ENCODE peak calls at places on chromosome 17, in six cellular contexts. E, K, R, Z, Y and V are unnamed samples. For H3K4me1, the result is how much of the 10 kb centered on the place peaks cover.

GRCh38 chr17:45409659-45410076 is 23.0 kb downstream of the ARHGAP27 start:
- DNase-seq in E (no peak), R (no peak), K (no peak), Z (no peak), Y (no peak), V (no peak)

GRCh38 chr17:50346313-50347086 is 574 bp downstream of the XYLT2 start:
- DNase-seq in Z (peak), R (no peak), K (peak), E (peak), Y (no peak), V (peak)

GRCh38 chr17:61414141-61414935 is 14.7 kb downstream of the TBX2 start:
- DNase-seq in E (peak), Z (peak), R (no peak), K (peak), Y (peak), V (no peak)

GRCh38 chr17:28397275-28397674 is 8.7 kb downstream of the SLC46A1 start:
- DNase-seq in R (no peak), Y (no peak), E (no peak), K (no peak), Z (no peak), V (no peak)

GRCh38 chr17:58315281-58315711 is 13.3 kb downstream of the TSPOAP1 start:
- DNase-seq in Z (peak), Y (no peak), K (no peak), R (no peak), E (no peak), V (no peak)

GRCh38 chr17:4908711-4909496 is 6.0 kb upstream of the CHRNE start:
- DNase-seq in R (peak), K (peak), Z (peak), E (peak), Y (peak), V (peak)

GRCh38 chr17:79812969-79813825 is 16.3 kb upstream of the CBX8 start:
- DNase-seq in Y (no peak), E (no peak), R (no peak), K (peak), Z (no peak), V (peak)

GRCh38 chr17:62860962-62861873 is 53.1 kb upstream of the MARCHF10 start:
- DNase-seq in K (no peak), E (no peak), R (no peak), Y (no peak), Z (no peak), V (no peak)

GRCh38 chr17:75159196-75160031 is 5.1 kb upstream of the JPT1 start:
- DNase-seq in K (no peak), E (no peak), Y (no peak), R (no peak), Z (peak), V (no peak)

GRCh38 chr17:75240394-75241142 is 20.8 kb downstream of the GGA3 start:
- DNase-seq in R (no peak), K (peak), E (no peak), Z (no peak), Y (no peak), V (no peak)

GRCh38 chr17:64192588-64192987 is 62.6 kb upstream of the ERN1 start:
- DNase-seq in Y (no peak), K (no peak), Z (no peak), R (no peak), E (no peak), V (no peak)

GRCh38 chr17:9875441-9875840 is 29.6 kb downstream of the RCVRN start:
- DNase-seq in K (no peak), Z (no peak), R (no peak), Y (no peak), E (no peak), V (no peak)

GRCh38 chr17:63646492-63646815 is 24.2 kb downstream of the MAP3K3 start:
- DNase-seq in Z (no peak), E (no peak), K (no peak), Y (no peak), R (no peak), V (no peak)

GRCh38 chr17:59503489-59503888 is 61.9 kb upstream of the DHX40 start:
- DNase-seq in K (no peak), R (no peak), E (no peak), Z (no peak), Y (no peak), V (no peak)

GRCh38 chr17:42844761-42845555 is 578 bp downstream of the AOC2 start:
- DNase-seq in K (no peak), R (no peak), E (no peak), Z (no peak), Y (no peak), V (no peak)

GRCh38 chr17:30344283-30345088 is 10.6 kb upstream of the TMIGD1 start:
- DNase-seq in R (no peak), E (peak), K (peak), Z (peak), Y (peak), V (peak)

GRCh38 chr17:58338907-58339774 is 10.5 kb upstream of the TSPOAP1 start:
- DNase-seq in Y (no peak), K (peak), R (no peak), Z (no peak), E (no peak), V (peak)

GRCh38 chr17:59754547-59754946 is 47.1 kb downstream of the VMP1 start:
- DNase-seq in Z (no peak), E (no peak), R (no peak), Y (no peak), K (peak), V (no peak)

GRCh38 chr17:13031718-13032350 is 14.0 kb upstream of the ELAC2 start:
- DNase-seq in R (peak), Z (peak), E (peak), K (peak), Y (no peak), V (peak)

GRCh38 chr17:34758747-34759146 is 179.4 kb downstream of the TMEM132E start:
- DNase-seq in K (no peak), R (no peak), E (no peak), Z (no peak), Y (no peak), V (no peak)

GRCh38 chr17:48770954-48771353 is 42.4 kb upstream of the HOXB13 start:
- DNase-seq in R (no peak), Z (no peak), Y (no peak), E (no peak), K (no peak), V (no peak)

GRCh38 chr17:74704536-74704935 is 8.2 kb downstream of the CD300LF start:
- DNase-seq in K (no peak), Y (no peak), Z (no peak), E (no peak), R (no peak), V (no peak)

GRCh38 chr17:18107061-18107460 is 1.5 kb upstream of the MYO15A start:
- DNase-seq in Y (no peak), K (no peak), E (no peak), R (no peak), Z (no peak), V (no peak)

GRCh38 chr17:18106211-18106610 is 2.3 kb upstream of the MYO15A start:
- DNase-seq in R (no peak), Y (no peak), Z (no peak), K (no peak), E (no peak), V (no peak)

GRCh38 chr17:18107971-18108370 is 585 bp upstream of the MYO15A start:
- DNase-seq in R (no peak), Z (no peak), E (no peak), K (no peak), Y (no peak), V (no peak)

GRCh38 chr17:18105027-18105426 is 3.5 kb upstream of the MYO15A start:
- DNase-seq in R (no peak), K (no peak), E (no peak), Y (no peak), Z (no peak), V (no peak)

DNA sequence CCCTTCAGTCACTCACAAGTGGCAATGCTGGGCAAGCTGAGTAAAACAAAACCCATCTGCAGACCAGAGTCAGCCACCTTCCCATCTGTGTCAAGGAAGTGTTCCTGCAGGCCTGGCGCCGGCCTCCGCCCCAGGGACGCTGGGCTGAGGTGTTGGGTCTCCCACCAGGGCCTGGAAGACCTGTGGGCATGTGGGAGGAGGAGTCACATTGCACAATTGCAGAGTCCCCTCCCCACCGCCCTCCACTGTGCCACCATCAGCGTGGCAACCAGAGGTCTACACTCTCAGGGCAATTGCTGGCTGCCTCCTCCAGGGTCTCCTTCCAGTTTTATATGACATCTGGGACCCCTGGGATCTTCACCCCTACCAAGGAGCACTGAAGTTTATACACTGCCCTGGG is 3.0 kb upstream of the MYO15A start:
- DNase-seq in E (no peak), Z (no peak), K (no peak), R (no peak), Y (no peak), V (no peak)
- TF ChIP-seq POLR2A in E (no peak), Z (no peak), K (no peak), R (no peak), Y (no peak), V (no peak)

DNA sequence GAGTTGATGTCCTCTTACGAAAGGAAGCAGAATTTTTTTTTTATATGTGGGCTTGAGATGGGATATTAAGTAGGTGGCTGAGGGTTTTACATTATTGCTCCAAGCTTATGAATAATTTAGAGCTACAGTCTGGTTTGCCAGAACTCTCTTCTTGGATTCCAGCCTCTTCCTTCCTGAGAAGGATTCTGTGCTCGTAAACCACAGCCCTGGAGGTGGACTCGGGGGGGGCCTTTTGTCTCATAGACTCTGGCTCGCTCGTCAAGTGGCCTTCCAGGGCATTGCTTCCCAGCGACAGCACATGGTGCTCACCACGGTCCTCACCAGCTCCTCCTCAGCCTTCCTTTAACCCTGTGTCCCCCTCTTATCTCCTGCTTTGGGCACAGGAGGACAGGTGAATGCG is 43.1 kb downstream of the TMEM11 start:
- DNase-seq in Z (no peak), Y (no peak), R (no peak), E (no peak), K (no peak), V (no peak)
- H3K4me1 ChIP-seq in Z (under half), Y (under half), R (half or more), E (under half), K (under half), V (under half)

GRCh38 chr17:55814377-55814776 is 63.5 kb downstream of the PCTP start:
- DNase-seq in Z (no peak), E (no peak), K (no peak), R (no peak), Y (no peak), V (no peak)
- TF ChIP-seq POLR2A in Z (no peak), E (no peak), K (no peak), R (no peak), Y (no peak), V (no peak)

GRCh38 chr17:76549215-76549518 is 9.3 kb downstream of the PRCD start:
- DNase-seq in E (no peak), Y (no peak), K (no peak), Z (no peak), R (no peak), V (no peak)
- H3K4me1 ChIP-seq in E (under half), Y (under half), K (under half), Z (half or more), R (half or more), V (under half)

GRCh38 chr17:40818343-40818732 is 4.1 kb downstream of the KRT10 start:
- DNase-seq in Y (no peak), E (no peak), Z (no peak), R (no peak), K (no peak), V (no peak)

GRCh38 chr17:40819528-40820125 is 2.8 kb downstream of the KRT10 start:
- DNase-seq in K (peak), Y (no peak), E (no peak), R (no peak), Z (no peak), V (no peak)

GRCh38 chr17:40817103-40817682 is 5.2 kb downstream of the KRT10 start:
- DNase-seq in Y (no peak), K (no peak), E (no peak), R (no peak), Z (no peak), V (no peak)

GRCh38 chr17:40820228-40820838 is 2.1 kb downstream of the KRT10 start:
- DNase-seq in R (no peak), K (no peak), Z (no peak), E (no peak), Y (no peak), V (no peak)

GRCh38 chr17:40818733-40819527 is 3.5 kb downstream of the KRT10 start:
- DNase-seq in E (peak), Y (peak), Z (peak), R (peak), K (peak), V (peak)
- TF ChIP-seq POLR2A in E (peak), Y (peak), Z (no peak), R (peak), K (peak), V (no peak)